ENCODE peak calls at places on chromosomes 2 and 18, in nine cellular contexts. P is fibroblast of mammary gland, J is A549, S is K562, X is cardiac fibroblast, N is left ventricle myocardium inferior, Z is bronchial epithelial cell, M is uterus, C is tibial artery. H is an unnamed sample.

GRCh38 chr2:136207030-136207623 is 89.2 kb upstream of the CXCR4 start:
- DNase-seq in X (no peak), J (no peak), P (no peak), S (no peak), Z (no peak), C (peak; percentile 31), M (no peak), N (peak; percentile 18), H (no peak)

GRCh38 chr2:62931536-62931935 is 119.1 kb upstream of the OTX1 start:
- DNase-seq in J (no peak), X (no peak), M (no peak), S (no peak), Z (peak; percentile 27), N (no peak), P (peak; percentile 28), C (no peak), H (no peak)

GRCh38 chr2:158718851-158719250 is 76.3 kb upstream of the DAPL1 start:
- DNase-seq in Z (no peak), M (no peak), S (no peak), P (no peak), N (no peak), C (no peak), X (no peak), J (no peak), H (no peak)

GRCh38 chr2:26485725-26486418 is 7.9 kb upstream of the OTOF start:
- DNase-seq in C (no peak), J (no peak), X (no peak), P (no peak), N (no peak), M (no peak), S (no peak), Z (no peak), H (no peak)

GRCh38 chr2:86078801-86079545 is 26.7 kb downstream of the POLR1A start:
- DNase-seq in X (peak; percentile 72), N (no peak), M (peak; percentile 68), S (peak; percentile 32), J (peak; percentile 69), Z (peak; percentile 67), P (peak; percentile 53), C (peak; percentile 29), H (peak; percentile 58)

GRCh38 chr2:237223208-237223861 is 137.6 kb downstream of the COPS8 start:
- DNase-seq in P (peak; percentile 100), Z (peak; percentile 76), M (peak; percentile 39), S (no peak), N (peak; percentile 64), J (peak; percentile 81), C (peak; percentile 85), X (peak; percentile 99), H (peak; percentile 100)

GRCh38 chr18:77853859-77854258 is 604.2 kb downstream of the GALR1 start:
- DNase-seq in P (no peak), N (no peak), C (no peak), X (no peak), M (no peak), Z (no peak), J (no peak), S (no peak), H (no peak)

GRCh38 chr2:65050931-65051330 is 5.3 kb upstream of the CEP68 start:
- DNase-seq in M (no peak), C (no peak), P (no peak), N (no peak), S (no peak), J (no peak), Z (no peak), X (no peak), H (no peak)

DNA sequence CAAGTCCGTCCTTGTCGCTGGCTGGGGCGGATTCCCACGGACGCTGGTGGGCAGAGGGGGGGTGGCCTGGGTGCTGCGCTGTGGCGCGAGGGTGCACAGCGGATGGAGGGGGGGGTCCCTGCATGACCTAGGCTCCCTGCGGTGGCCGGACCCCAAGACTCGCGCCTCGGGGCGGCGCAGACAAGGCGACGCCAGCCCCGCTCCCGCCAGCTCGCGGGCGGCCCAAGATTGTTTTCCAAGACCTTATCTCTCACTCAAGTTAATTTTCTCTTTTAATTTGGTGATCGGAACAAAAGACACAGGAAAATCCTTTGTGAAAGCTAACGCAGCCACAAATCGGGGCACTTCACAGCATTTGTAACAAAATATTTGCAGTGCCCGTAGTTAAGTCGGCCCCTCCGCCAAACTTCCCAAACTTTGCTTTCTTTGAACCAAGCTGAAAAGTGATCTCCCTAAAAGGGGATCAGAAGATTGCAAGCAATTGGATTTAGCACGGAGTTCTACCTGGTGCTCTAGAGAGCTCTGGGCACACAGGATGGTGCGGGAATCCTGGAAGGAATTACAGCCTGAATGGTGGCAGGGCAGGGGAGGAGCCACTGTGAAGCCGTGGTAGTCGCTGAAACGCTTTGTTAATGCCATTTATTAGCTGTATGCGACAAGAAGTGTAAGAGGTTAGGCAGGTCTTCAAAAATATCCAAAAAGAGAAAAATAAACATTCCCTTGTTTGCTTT is 4.8 kb upstream of the ID2 start:
- DNase-seq in X (no peak), M (no peak), N (no peak), C (no peak), S (no peak), Z (no peak), J (no peak), P (no peak), H (no peak)
- H3K4me3 ChIP-seq in X (peak overlapping the region; percentile 37), M (peak overlapping the region; percentile 35), N (peak overlapping the region; percentile 81), C (peak overlapping the region; percentile 68), S (peak overlapping the region; percentile 35), Z (peak overlapping the region; percentile 20), J (peak overlapping the region; percentile 68), P (peak overlapping the region; percentile 29), H (peak overlapping the region; percentile 60)

GRCh38 chr18:66607632-66608031 is 3.7 kb upstream of the CDH19 start:
- DNase-seq in C (no peak), N (no peak), Z (no peak), M (no peak), X (no peak), P (no peak), S (no peak), J (no peak), H (no peak)

GRCh38 chr18:66603941-66604627 is at the start of gene CDH19:
- DNase-seq in M (no peak), J (peak; percentile 13), N (no peak), C (no peak), Z (no peak), S (no peak), P (no peak), X (peak; percentile 75), H (no peak)

GRCh38 chr18:66599190-66599589 is 4.7 kb downstream of the CDH19 start:
- DNase-seq in J (peak; percentile 51), P (no peak), Z (no peak), C (no peak), S (no peak), N (no peak), M (no peak), X (peak; percentile 24), H (no peak)

DNA sequence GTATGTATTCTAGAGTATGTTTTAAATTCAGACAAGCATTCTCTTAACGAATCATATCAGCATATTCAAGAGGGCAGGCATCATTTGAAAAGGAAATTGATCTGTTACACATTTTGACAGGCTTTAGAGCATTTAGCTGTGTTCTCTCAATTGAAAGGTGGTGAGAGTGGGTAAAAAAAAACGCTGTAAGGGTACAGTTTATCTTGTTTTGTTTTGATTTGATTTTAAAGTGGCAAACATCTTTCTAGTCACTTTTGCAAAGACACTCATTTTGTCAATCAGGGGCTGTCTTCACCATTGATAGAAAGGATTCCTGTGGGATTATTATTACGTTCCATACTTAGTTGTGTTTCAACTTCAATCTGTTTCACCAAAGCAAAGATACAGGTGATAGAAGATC is 2.2 kb downstream of the CDH19 start:
- DNase-seq in M (no peak), S (no peak), X (no peak), Z (no peak), N (no peak), C (no peak), J (no peak), P (no peak), H (no peak)
- H3K4me3 ChIP-seq in M (no peak overlapping the region), S (no peak overlapping the region), X (no peak overlapping the region), Z (no peak overlapping the region), N (peak overlapping the region; percentile 58), C (no peak overlapping the region), J (no peak overlapping the region), P (no peak overlapping the region), H (no peak overlapping the region)

GRCh38 chr18:46290440-46291020 is 186.3 kb downstream of the HAUS1 start:
- DNase-seq in X (no peak), S (no peak), Z (no peak), J (no peak), P (no peak), C (no peak), M (no peak), N (no peak), H (no peak)

GRCh38 chr18:46291149-46291548 is 187.0 kb downstream of the HAUS1 start:
- DNase-seq in J (no peak), Z (no peak), P (no peak), C (no peak), M (no peak), N (no peak), S (no peak), X (no peak), H (peak; percentile 9)

GRCh38 chr18:46289458-46289857 is 185.3 kb downstream of the HAUS1 start:
- DNase-seq in J (no peak), S (no peak), M (no peak), C (no peak), N (no peak), Z (no peak), P (no peak), X (no peak), H (no peak)

GRCh38 chr18:46293699-46294300 is 189.6 kb downstream of the HAUS1 start:
- DNase-seq in N (no peak), C (no peak), S (no peak), Z (peak; percentile 25), P (no peak), J (no peak), M (no peak), X (peak; percentile 20), H (peak; percentile 23)

GRCh38 chr18:46289931-46290330 is 185.7 kb downstream of the HAUS1 start:
- DNase-seq in X (no peak), C (no peak), M (no peak), J (no peak), Z (no peak), S (no peak), N (no peak), P (no peak), H (no peak)
- H3K4me3 ChIP-seq in X (no peak overlapping the region), C (no peak overlapping the region), M (no peak overlapping the region), J (no peak overlapping the region), Z (no peak overlapping the region), S (no peak overlapping the region), N (no peak overlapping the region), P (no peak overlapping the region), H (no peak overlapping the region)

GRCh38 chr2:219540784-219541504 is 2.7 kb downstream of the CHPF start:
- DNase-seq in X (no peak), P (no peak), J (no peak), C (no peak), Z (no peak), M (peak; percentile 18), S (no peak), N (no peak), H (no peak)

GRCh38 chr2:219542931-219543595 is 546 bp downstream of the CHPF start:
- DNase-seq in J (no peak), C (no peak), P (peak; percentile 19), S (peak; percentile 55), M (no peak), Z (no peak), X (no peak), N (peak; percentile 33), H (peak; percentile 25)

GRCh38 chr2:219539926-219540678 is 3.5 kb downstream of the CHPF start:
- DNase-seq in S (no peak), M (peak; percentile 19), C (no peak), J (no peak), Z (no peak), P (no peak), N (no peak), X (no peak), H (no peak)

GRCh38 chr2:219543596-219544358 is at the start of the genes CHPF and TMEM198:
- DNase-seq in J (peak; percentile 96), Z (peak; percentile 90), M (peak; percentile 98), P (peak; percentile 96), S (peak; percentile 96), X (peak; percentile 99), C (peak; percentile 98), N (peak; percentile 97), H (peak; percentile 98)

DNA sequence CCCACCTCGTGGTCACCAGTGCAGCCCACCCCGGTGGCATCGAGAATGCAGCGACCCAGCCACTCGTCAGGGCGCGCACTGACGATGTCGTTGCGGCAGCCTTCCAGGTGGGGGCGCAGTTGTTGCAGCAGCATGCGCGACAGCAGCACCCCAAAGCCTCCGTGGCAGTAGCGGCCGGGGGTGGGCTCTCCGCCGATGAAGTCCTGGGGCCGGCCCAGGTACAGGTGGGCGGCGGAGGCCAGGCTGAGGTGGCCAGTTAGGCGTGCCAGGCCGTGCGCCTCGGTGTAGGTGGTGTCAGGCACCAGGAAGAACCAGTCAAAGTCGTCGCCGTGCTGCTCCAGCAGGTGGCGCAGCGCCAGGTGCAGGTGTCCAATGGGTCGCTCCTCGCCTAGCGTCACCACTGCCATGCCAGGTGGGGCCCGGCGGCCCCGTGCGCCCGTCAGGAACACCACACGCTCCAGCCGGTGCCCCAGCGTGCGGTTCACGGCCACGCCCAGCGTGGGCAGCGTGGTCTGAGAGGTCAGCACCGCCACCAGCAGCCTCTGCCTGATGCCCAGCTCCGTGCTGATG is 1.9 kb downstream of the CHPF start:
- DNase-seq in C (peak; percentile 71), Z (peak; percentile 72), X (peak; percentile 68), S (peak; percentile 86), J (peak; percentile 89), M (peak; percentile 67), P (peak; percentile 60), N (peak; percentile 76), H (peak; percentile 37)
- H3K4me3 ChIP-seq in C (peak overlapping the region; percentile 14), Z (peak overlapping the region; percentile 82), X (peak overlapping the region; percentile 5), S (peak overlapping the region; percentile 83), J (peak overlapping the region; percentile 32), M (no peak overlapping the region), P (peak overlapping the region; percentile 9), N (peak overlapping the region; percentile 80), H (peak overlapping the region; percentile 71)

H was measured in AG10803.